ENCODE peak calls at places on chromosomes 16 and 17, in four cellular contexts. E is HEK293T, A is HepG2, D is K562. Y is an unnamed sample.

GRCh38 chr16:81864646-81865382 is 85.7 kb downstream of the PLCG2 start:
- DNase-seq in E (no peak), D (no peak), A (no peak), Y (peak; percentile 24)

GRCh38 chr16:383326-384020 is 1.7 kb upstream of the PGAP6 start:
- DNase-seq in D (no peak), E (no peak), A (no peak), Y (no peak)

GRCh38 chr16:30354423-30355143 is 525 bp downstream of the CD2BP2 start:
- DNase-seq in E (no peak), D (no peak), A (no peak), Y (peak; percentile 74)

GRCh38 chr16:85916141-85916890 is 17.4 kb downstream of the IRF8 start:
- DNase-seq in D (no peak), A (peak; percentile 62), E (no peak), Y (no peak)

GRCh38 chr17:59723041-59723440 is 15.6 kb downstream of the VMP1 start:
- DNase-seq in E (no peak), A (no peak), D (no peak), Y (no peak)

GRCh38 chr17:57106107-57106835 is 21.2 kb downstream of the AKAP1 start:
- DNase-seq in A (peak; percentile 62), E (peak; percentile 74), D (no peak), Y (peak; percentile 52)

GRCh38 chr16:69772560-69773254 is 10.6 kb downstream of the WWP2 start:
- DNase-seq in D (no peak), A (no peak), E (no peak), Y (no peak)

GRCh38 chr17:21397341-21398050 is 21.3 kb downstream of the KCNJ12 start:
- DNase-seq in E (no peak), D (no peak), A (no peak), Y (no peak)

GRCh38 chr16:30997887-30998711 is 12.3 kb downstream of the STX1B start:
- DNase-seq in A (peak; percentile 49), D (no peak), E (no peak), Y (no peak)

GRCh38 chr17:29018788-29019474 is 13.1 kb upstream of the SEZ6 start:
- DNase-seq in D (no peak), E (no peak), A (no peak), Y (no peak)

GRCh38 chr17:42456223-42457106 is 2.2 kb upstream of the ATP6V0A1 start:
- DNase-seq in D (peak; percentile 65), A (no peak), E (no peak), Y (no peak)

GRCh38 chr16:89357460-89357859 is 132.9 kb downstream of the ANKRD11 start:
- DNase-seq in D (peak; percentile 40), E (no peak), A (no peak), Y (peak; percentile 89)

GRCh38 chr17:55421179-55421934 is at the start of gene MMD:
- DNase-seq in E (no peak), A (no peak), D (peak; percentile 51), Y (peak; percentile 86)

GRCh38 chr17:61997649-61998048 is 67.4 kb downstream of the MED13 start:
- DNase-seq in E (no peak), A (no peak), D (no peak), Y (no peak)

GRCh38 chr17:60248618-60249516 is 99.1 kb downstream of the CA4 start:
- DNase-seq in E (no peak), D (no peak), A (no peak), Y (no peak)

DNA sequence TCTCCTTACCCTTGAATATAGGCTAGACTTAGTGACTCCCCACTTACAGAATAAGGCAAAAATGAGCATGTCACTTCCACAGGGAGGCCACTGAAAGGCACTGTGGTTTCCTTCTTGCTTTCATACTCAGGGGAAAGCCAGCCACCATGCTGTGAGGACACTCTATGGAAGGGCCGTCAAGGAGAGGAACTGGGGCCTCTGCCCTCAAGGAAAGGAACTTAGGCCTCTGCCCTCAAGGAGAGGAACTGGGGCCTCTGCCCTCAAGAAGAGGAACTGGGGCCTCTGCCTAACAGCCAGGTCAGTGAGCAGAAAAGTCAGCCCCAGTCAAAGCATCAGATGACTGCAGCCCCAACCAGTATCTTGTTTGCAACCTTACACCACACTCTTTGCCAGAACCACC is 30.1 kb downstream of the VPS35 start:
- DNase-seq in A (no peak), E (no peak), D (no peak), Y (no peak)
- TF ChIP-seq FOXM1 in A (no peak), E (no peak), D (no peak), Y (no peak)

DNA sequence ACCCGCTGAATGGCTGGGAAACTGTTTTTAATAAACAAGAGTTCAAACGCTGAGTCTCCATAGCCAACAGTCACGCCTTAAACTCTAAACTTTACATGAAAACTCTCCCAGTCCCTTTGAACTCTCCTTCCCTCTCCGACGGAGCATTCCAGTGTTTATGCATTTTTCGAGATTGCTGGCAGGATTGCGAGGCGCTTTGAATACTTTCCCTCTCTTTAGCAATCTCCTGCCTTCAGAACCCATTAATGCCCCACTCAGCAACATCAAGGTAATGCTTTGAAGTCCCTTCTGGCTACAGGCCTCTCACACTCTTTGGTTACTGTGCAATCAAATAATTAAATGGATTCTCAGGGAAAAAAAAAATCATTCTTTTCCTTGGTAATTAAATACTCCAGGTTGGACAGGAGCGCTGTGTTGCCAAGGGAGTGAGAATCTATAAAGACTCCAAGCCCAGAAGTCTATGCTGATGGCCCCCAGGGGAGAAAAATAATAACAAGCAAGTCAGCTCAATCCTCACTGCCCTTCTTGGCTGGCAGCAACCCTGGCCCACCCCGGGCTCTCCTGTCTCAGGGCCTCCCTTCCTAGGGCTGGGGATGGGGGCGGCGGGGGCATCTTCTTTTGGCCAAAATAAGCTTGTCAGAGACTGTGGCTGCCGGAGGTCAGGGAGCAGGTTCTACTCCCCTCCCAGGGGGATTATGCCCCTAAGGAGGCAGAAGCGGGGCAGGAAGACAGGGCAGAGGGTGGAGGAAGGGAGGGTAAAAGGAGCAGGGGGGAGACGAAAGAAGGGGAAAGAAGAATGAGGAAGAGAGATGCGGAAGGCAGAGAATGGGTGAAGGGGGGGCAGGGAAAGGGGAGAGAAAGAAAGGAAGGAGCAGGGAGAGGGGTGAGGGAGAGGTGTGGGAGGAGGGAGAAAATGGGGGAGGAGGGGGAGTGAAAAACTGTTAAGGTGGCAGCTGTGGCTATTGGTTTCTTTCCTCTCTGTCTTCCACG is 45.2 kb downstream of the AXIN2 start:
- DNase-seq in A (peak; percentile 99), E (no peak), D (no peak), Y (no peak)
- TF ChIP-seq FOXM1 in A (no peak), E (no peak), D (no peak), Y (no peak)

GRCh38 chr16:10751291-10751697 is 7.7 kb downstream of the NUBP1 start:
- DNase-seq in E (no peak), A (peak; percentile 42), D (no peak), Y (peak; percentile 51)

GRCh38 chr16:10752843-10753523 is 9.3 kb downstream of the NUBP1 start:
- DNase-seq in E (no peak), A (no peak), D (no peak), Y (no peak)

GRCh38 chr16:10745856-10746255 is 2.2 kb downstream of the NUBP1 start:
- DNase-seq in E (no peak), A (no peak), D (no peak), Y (no peak)

GRCh38 chr16:10750793-10751192 is 7.2 kb downstream of the NUBP1 start:
- DNase-seq in E (no peak), A (no peak), D (no peak), Y (peak; percentile 72)

GRCh38 chr16:10749680-10750035 is 6.0 kb downstream of the NUBP1 start:
- DNase-seq in E (no peak), A (no peak), D (no peak), Y (no peak)
- TF ChIP-seq FOXM1 in E (no peak), A (no peak), D (no peak), Y (no peak)

GRCh38 chr16:66928702-66929388 is 3.5 kb upstream of the RRAD start:
- DNase-seq in A (peak; percentile 39), D (peak; percentile 65), E (no peak), Y (peak; percentile 59)
- TF ChIP-seq FOXM1 in A (no peak), D (no peak), E (no peak), Y (no peak)